ENCODE peak calls at places on chromosome 6, in five cellular contexts. W is GM12878, D is K562, I is HepG2, Z is H1. G is an unnamed sample.

GRCh38 chr6:15044146-15044882 is 201.6 kb upstream of the JARID2 start:
- DNase-seq in D (no peak), Z (no peak), W (no peak), I (peak), G (no peak)

GRCh38 chr6:11203306-11204009 is 29.0 kb downstream of the NEDD9 start:
- DNase-seq in W (no peak), D (no peak), Z (no peak), I (no peak), G (no peak)

GRCh38 chr6:167836722-167837121 is 10.0 kb downstream of the AFDN start:
- DNase-seq in Z (no peak), W (no peak), I (no peak), D (no peak), G (no peak)

GRCh38 chr6:70375882-70376281 is 37.4 kb upstream of the FAM135A start:
- DNase-seq in W (no peak), Z (peak), I (peak), D (peak), G (no peak)

GRCh38 chr6:44072959-44073611 is 54.2 kb downstream of the MRPL14 start:
- DNase-seq in I (peak), D (peak), W (no peak), Z (peak), G (peak)

GRCh38 chr6:119077643-119078448 is 618 bp downstream of the FAM184A start:
- DNase-seq in D (peak), W (no peak), Z (peak), I (peak), G (peak)

GRCh38 chr6:100209323-100210137 is 215.5 kb upstream of the MCHR2 start:
- DNase-seq in Z (no peak), W (no peak), I (no peak), D (peak), G (no peak)

GRCh38 chr6:44411141-44411540 is 23.6 kb downstream of the CDC5L start:
- DNase-seq in W (no peak), Z (no peak), I (no peak), D (no peak), G (no peak)

GRCh38 chr6:5287205-5287965 is 26.1 kb downstream of the FARS2 start:
- DNase-seq in Z (no peak), D (no peak), I (no peak), W (no peak), G (no peak)

GRCh38 chr6:111487656-111488055 is 4.6 kb upstream of the REV3L start:
- DNase-seq in W (peak), D (no peak), Z (no peak), I (no peak), G (no peak)

GRCh38 chr6:100121854-100122609 is 128.0 kb upstream of the MCHR2 start:
- DNase-seq in W (no peak), Z (no peak), I (no peak), D (no peak), G (no peak)

GRCh38 chr6:37007340-37008043 is 2.0 kb downstream of the FGD2 start:
- DNase-seq in W (no peak), Z (no peak), D (no peak), I (no peak), G (peak)

GRCh38 chr6:44078795-44079671 is 48.2 kb downstream of the MRPL14 start:
- DNase-seq in W (no peak), D (peak), I (peak), Z (peak), G (peak)

GRCh38 chr6:31764239-31764638 is 1.8 kb downstream of the SAPCD1 start:
- DNase-seq in Z (no peak), I (no peak), W (no peak), D (no peak), G (no peak)

GRCh38 chr6:168007592-168008338 is 10.3 kb downstream of the KIF25 start:
- DNase-seq in D (no peak), W (no peak), I (peak), Z (peak), G (no peak)

GRCh38 chr6:47405273-47405672 is 72.3 kb upstream of the CD2AP start:
- DNase-seq in Z (no peak), I (no peak), W (no peak), D (no peak), G (no peak)

GRCh38 chr6:101545171-101545570 is 151.7 kb downstream of the GRIK2 start:
- DNase-seq in D (no peak), I (no peak), W (no peak), Z (no peak), G (no peak)

GRCh38 chr6:133099573-133099972 is 141.6 kb upstream of the EYA4 start:
- DNase-seq in I (peak), W (no peak), Z (no peak), D (no peak), G (no peak)

GRCh38 chr6:100126682-100127484 is 132.9 kb upstream of the MCHR2 start:
- DNase-seq in W (no peak), Z (no peak), I (no peak), D (no peak), G (no peak)

GRCh38 chr6:34154668-34155447 is 9.0 kb upstream of the GRM4 start:
- DNase-seq in I (no peak), D (peak), W (no peak), Z (peak), G (peak)

GRCh38 chr6:13971303-13971702 is 46.6 kb downstream of the RNF182 start:
- DNase-seq in D (no peak), W (no peak), I (no peak), Z (no peak), G (no peak)

GRCh38 chr6:69370763-69371162 is 426.0 kb downstream of the LMBRD1 start:
- DNase-seq in Z (no peak), D (no peak), I (no peak), W (no peak), G (no peak)

GRCh38 chr6:78619016-78619415 is 248.3 kb upstream of the IRAK1BP1 start:
- DNase-seq in I (no peak), D (no peak), W (no peak), Z (no peak), G (no peak)

GRCh38 chr6:157060440-157060949 is 262.8 kb downstream of the TMEM242 start:
- DNase-seq in Z (no peak), W (no peak), I (no peak), D (no peak), G (no peak)

GRCh38 chr6:118054082-118054481 is 147.0 kb downstream of the SLC35F1 start:
- DNase-seq in W (no peak), Z (no peak), D (no peak), I (no peak), G (no peak)

DNA sequence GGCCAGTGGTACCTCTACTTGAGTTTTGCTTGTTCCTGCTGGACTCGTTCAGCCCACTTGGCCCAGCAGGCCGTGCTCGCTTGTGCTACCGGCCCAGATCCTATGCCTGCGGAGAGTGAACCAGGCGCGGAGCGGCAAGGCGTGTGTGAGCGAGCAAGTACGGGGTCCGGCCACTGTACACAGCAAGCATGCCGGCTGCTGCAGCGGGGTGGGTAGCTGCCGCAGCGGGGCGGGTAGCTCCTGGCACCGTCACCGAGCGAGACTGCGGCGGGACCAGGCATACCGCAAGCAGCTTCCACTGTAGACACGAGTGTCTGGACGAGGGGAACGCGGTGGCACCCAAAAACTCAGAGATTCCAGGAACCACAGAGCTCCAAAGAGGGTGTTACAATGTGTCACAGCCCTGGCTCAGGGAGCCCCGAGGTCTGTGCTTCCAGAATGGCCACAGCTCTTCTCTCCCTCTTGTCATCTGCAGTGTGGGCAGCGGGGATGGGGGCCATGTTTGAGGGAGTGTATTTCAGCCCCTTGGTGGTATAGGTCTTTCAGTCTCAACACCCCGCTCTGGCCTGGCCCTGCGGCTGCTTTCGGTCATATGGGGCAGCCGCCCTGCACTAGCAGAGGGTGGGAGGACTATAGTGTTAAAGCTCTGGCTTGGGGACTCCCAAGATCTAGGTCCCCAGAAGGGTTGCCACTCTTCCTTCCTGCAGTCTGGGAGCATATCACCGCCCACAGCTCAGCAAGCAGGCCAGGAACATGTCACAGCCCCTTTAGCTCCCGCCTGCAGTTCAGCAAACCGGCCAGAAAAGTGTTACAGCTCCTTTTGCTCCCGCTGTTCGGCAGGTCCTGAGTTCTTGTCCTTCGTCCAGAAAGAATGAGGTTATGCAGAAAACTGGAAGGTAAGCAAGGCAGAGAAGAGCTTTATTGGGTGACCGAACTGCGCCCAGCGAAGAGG is 6.1 kb upstream of the RWDD1 start:
- DNase-seq in W (no peak), D (no peak), Z (no peak), I (no peak), G (no peak)
- TF ChIP-seq TAF1 in W (no peak), D (no peak), Z (no peak), I (no peak), G (no peak)

GRCh38 chr6:3848925-3849605 is at the start of gene FAM50B:
- DNase-seq in Z (peak), W (peak), D (peak), I (no peak), G (peak)
- TF ChIP-seq POLR2A in Z (no peak), W (peak), D (no peak), I (no peak), G (no peak)

DNA sequence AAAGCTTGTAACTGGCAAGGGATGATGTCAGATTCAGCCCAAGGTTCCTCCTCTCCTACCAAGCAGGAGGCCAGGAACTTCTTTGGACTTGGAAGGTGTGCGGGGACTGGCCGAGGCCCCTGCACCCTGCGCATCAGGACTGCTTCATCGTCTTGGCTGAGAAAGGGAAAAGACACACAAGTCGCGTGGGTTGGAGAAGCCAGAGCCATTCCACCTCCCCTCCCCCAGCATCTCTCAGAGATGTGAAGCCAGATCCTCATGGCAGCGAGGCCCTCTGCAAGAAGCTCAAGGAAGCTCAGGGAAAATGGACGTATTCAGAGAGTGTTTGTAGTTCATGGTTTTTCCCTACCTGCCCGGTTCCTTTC is 14.4 kb downstream of the TNFAIP3 start:
- DNase-seq in Z (no peak), W (no peak), D (no peak), I (no peak), G (no peak)
- TF ChIP-seq POLR2AphosphoS5 in Z (no peak), W (peak), D (no peak), I (no peak), G (no peak)

GRCh38 chr6:159766923-159767322 is 5.1 kb downstream of the ACAT2 start:
- DNase-seq in Z (no peak), D (no peak), W (no peak), I (no peak), G (no peak)

GRCh38 chr6:159772196-159772595 is 10.4 kb downstream of the ACAT2 start:
- DNase-seq in W (no peak), I (no peak), D (no peak), Z (no peak), G (no peak)

DNA sequence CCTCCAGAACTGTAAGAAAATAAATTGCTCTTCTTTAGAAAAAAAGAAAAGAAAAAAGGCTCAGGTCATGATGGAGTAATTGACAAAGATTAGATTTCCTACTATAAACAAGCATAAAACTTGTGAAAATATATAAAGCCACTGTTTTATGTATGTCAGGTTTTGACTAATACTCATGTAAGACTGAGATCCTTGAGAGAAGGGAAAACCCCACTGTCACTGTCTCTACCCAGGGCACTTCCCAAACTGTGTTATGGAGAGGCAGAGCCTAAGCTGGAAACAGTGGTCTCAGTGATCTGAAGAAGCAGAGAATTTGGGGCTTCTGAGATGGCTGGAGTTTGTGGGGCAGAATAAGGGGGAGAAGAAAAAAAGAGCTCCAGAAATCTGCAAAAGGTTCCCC is 7.6 kb downstream of the ACAT2 start:
- DNase-seq in Z (no peak), I (no peak), D (no peak), W (no peak), G (no peak)
- TF ChIP-seq TAF1 in Z (no peak), I (no peak), D (no peak), W (no peak), G (no peak)

G was measured in GM12892.